ENCODE peak calls at places on chromosomes 1 and 21, in four cellular contexts. U is naive thymus-derived CD8-positive, alpha-beta T cell; Y is cardiac fibroblast; V is HFF-Myc. M is an unnamed sample.
A peak's percentile ranks its signal among the peaks of the same experiment; 100 is the strongest.

GRCh38 chr1:19435851-19436465 is 49.4 kb downstream of the CAPZB start:
- DNase-seq in U (no peak), Y (peak; percentile 84), V (no peak), M (no peak)

GRCh38 chr1:22545126-22545525 is 18.2 kb upstream of the EPHA8 start:
- DNase-seq in U (no peak), Y (no peak), V (no peak), M (no peak)

GRCh38 chr1:30742300-30742962 is 15.1 kb downstream of the LAPTM5 start:
- DNase-seq in U (no peak), Y (no peak), V (no peak), M (no peak)

GRCh38 chr1:158527190-158527815 is 26.9 kb downstream of the OR6Y1 start:
- DNase-seq in U (peak; percentile 9), Y (peak; percentile 32), V (peak; percentile 16), M (no peak)

GRCh38 chr1:211551628-211552465 is 27.1 kb downstream of the SLC30A1 start:
- DNase-seq in U (no peak), Y (peak; percentile 87), V (no peak), M (no peak)

GRCh38 chr1:230641900-230642262 is 400 bp upstream of the COG2 start:
- DNase-seq in U (no peak), Y (no peak), V (no peak), M (no peak)

GRCh38 chr1:3212453-3213230 is 143.6 kb downstream of the PRDM16 start:
- DNase-seq in U (no peak), Y (no peak), V (no peak), M (no peak)

GRCh38 chr1:165903672-165904071 is 76.3 kb downstream of the UCK2 start:
- DNase-seq in U (no peak), Y (peak; percentile 83), V (no peak), M (no peak)

GRCh38 chr1:173960625-173961024 is 43.5 kb upstream of the SERPINC1 start:
- DNase-seq in U (no peak), Y (no peak), V (no peak), M (no peak)

GRCh38 chr1:223141021-223141420 is 2.0 kb downstream of the TLR5 start:
- DNase-seq in U (no peak), Y (no peak), V (no peak), M (no peak)

GRCh38 chr1:215321802-215322201 is 239.3 kb downstream of the KCNK2 start:
- DNase-seq in U (no peak), Y (no peak), V (no peak), M (no peak)

GRCh38 chr21:45954271-45954670 is 27.3 kb upstream of the COL6A1 start:
- DNase-seq in U (no peak), Y (peak; percentile 56), V (no peak), M (no peak)

GRCh38 chr1:116463730-116464129 is 90.7 kb downstream of the ATP1A1 start:
- DNase-seq in U (no peak), Y (no peak), V (no peak), M (no peak)

GRCh38 chr1:241357366-241358305 is 631 bp upstream of the RGS7 start:
- DNase-seq in U (no peak), Y (peak; percentile 23), V (no peak), M (no peak)

GRCh38 chr21:46356494-46357334 is 32.8 kb downstream of the PCNT start:
- DNase-seq in U (no peak), Y (no peak), V (no peak), M (no peak)

GRCh38 chr1:211017066-211017691 is 116.8 kb downstream of the KCNH1 start:
- DNase-seq in U (no peak), Y (no peak), V (no peak), M (no peak)

GRCh38 chr1:95041491-95042165 is 31.1 kb downstream of the ALG14 start:
- DNase-seq in U (peak; percentile 12), Y (peak; percentile 91), V (peak; percentile 70), M (peak; percentile 53)

GRCh38 chr1:206723500-206724472 is 39.1 kb downstream of the MAPKAPK2 start:
- DNase-seq in U (no peak), Y (peak; percentile 84), V (no peak), M (no peak)

GRCh38 chr1:36285450-36286101 is 20.6 kb upstream of the SH3D21 start:
- DNase-seq in U (peak; percentile 76), Y (peak; percentile 95), V (peak; percentile 78), M (peak; percentile 27)

GRCh38 chr1:239255628-239256160 is 130.7 kb upstream of the CHRM3 start:
- DNase-seq in U (no peak), Y (no peak), V (no peak), M (no peak)

GRCh38 chr21:38765056-38765455 is 40.7 kb upstream of the ETS2 start:
- DNase-seq in U (no peak), Y (no peak), V (no peak), M (no peak)

GRCh38 chr1:237342730-237343129 is 300.7 kb downstream of the RYR2 start:
- DNase-seq in U (no peak), Y (no peak), V (no peak), M (no peak)

GRCh38 chr1:35554261-35555211 is 2.7 kb downstream of the KIAA0319L start:
- DNase-seq in U (no peak), Y (no peak), V (no peak), M (no peak)

GRCh38 chr1:110258734-110259133 is 48.6 kb downstream of the KCNC4 start:
- DNase-seq in U (no peak), Y (no peak), V (no peak), M (no peak)

GRCh38 chr1:63010898-63011660 is 227.1 kb downstream of the ATG4C start:
- DNase-seq in U (no peak), Y (no peak), V (no peak), M (no peak)

M was measured in brain pericyte.